ENCODE peak calls at places on chromosomes 4 and X, in five cellular contexts. One of them, this sample, is unnamed.

GRCh38 chr4:22962186-22962786 is 269.5 kb downstream of the GBA3 start:
- DNase-seq in K562: peak
- DNase-seq in GM12878: no peak
- DNase-seq in A549: no peak
- DNase-seq in HepG2: no peak
- DNase-seq in this sample: peak

GRCh38 chr4:15738877-15739276 is 36.0 kb downstream of the BST1 start:
- DNase-seq in K562: no peak
- DNase-seq in GM12878: no peak
- DNase-seq in A549: no peak
- DNase-seq in HepG2: no peak
- DNase-seq in this sample: no peak

GRCh38 chrX:3712870-3713224 is 602 bp downstream of the PRKX start:
- DNase-seq in K562: peak
- DNase-seq in GM12878: no peak
- DNase-seq in A549: no peak
- DNase-seq in HepG2: no peak
- DNase-seq in this sample: no peak

GRCh38 chr4:3344596-3344995 is 51.8 kb downstream of the RGS12 start:
- DNase-seq in K562: no peak
- DNase-seq in GM12878: no peak
- DNase-seq in A549: no peak
- DNase-seq in HepG2: no peak
- DNase-seq in this sample: no peak

GRCh38 chr4:169626328-169627282 is 6.2 kb downstream of the CLCN3 start:
- DNase-seq in K562: peak
- DNase-seq in GM12878: no peak
- DNase-seq in A549: no peak
- DNase-seq in HepG2: no peak
- DNase-seq in this sample: no peak

GRCh38 chr4:129565214-129565613 is 469.3 kb downstream of the C4orf33 start:
- DNase-seq in K562: no peak
- DNase-seq in GM12878: no peak
- DNase-seq in A549: no peak
- DNase-seq in HepG2: no peak
- DNase-seq in this sample: no peak

GRCh38 chrX:97290199-97290598 is 406.5 kb downstream of the RPA4 start:
- DNase-seq in K562: no peak
- DNase-seq in GM12878: no peak
- DNase-seq in A549: no peak
- DNase-seq in HepG2: peak
- DNase-seq in this sample: peak

GRCh38 chr4:189177130-189177529 is 763.5 kb upstream of the FRG1 start:
- DNase-seq in K562: no peak
- DNase-seq in GM12878: no peak
- DNase-seq in A549: no peak
- DNase-seq in HepG2: no peak
- DNase-seq in this sample: no peak

GRCh38 chrX:130075768-130076167 is 34.5 kb downstream of the ELF4 start:
- DNase-seq in K562: peak
- DNase-seq in GM12878: no peak
- DNase-seq in A549: no peak
- DNase-seq in HepG2: no peak
- DNase-seq in this sample: no peak

GRCh38 chrX:44945736-44946135 is 72.7 kb downstream of the KDM6A start:
- DNase-seq in K562: peak
- DNase-seq in GM12878: no peak
- DNase-seq in A549: no peak
- DNase-seq in HepG2: peak
- DNase-seq in this sample: peak

GRCh38 chrX:68895339-68896250 is 66.8 kb downstream of the EFNB1 start:
- DNase-seq in K562: peak
- DNase-seq in GM12878: no peak
- DNase-seq in A549: no peak
- DNase-seq in HepG2: peak
- DNase-seq in this sample: no peak

GRCh38 chrX:154695913-154696312 is 42.5 kb upstream of the CTAG2 start:
- DNase-seq in K562: no peak
- DNase-seq in GM12878: no peak
- DNase-seq in A549: no peak
- DNase-seq in HepG2: no peak
- DNase-seq in this sample: no peak

GRCh38 chr4:10093801-10094552 is 22.6 kb downstream of the WDR1 start:
- DNase-seq in K562: no peak
- DNase-seq in GM12878: no peak
- DNase-seq in A549: no peak
- DNase-seq in HepG2: no peak
- DNase-seq in this sample: no peak

GRCh38 chr4:173494013-173494970 is 35.7 kb downstream of the HAND2 start:
- DNase-seq in K562: peak
- DNase-seq in GM12878: peak
- DNase-seq in A549: peak
- DNase-seq in HepG2: peak
- DNase-seq in this sample: peak

GRCh38 chr4:75630174-75630931 is at the start of gene CDKL2:
- DNase-seq in K562: peak
- DNase-seq in GM12878: peak
- DNase-seq in A549: peak
- DNase-seq in HepG2: no peak
- DNase-seq in this sample: peak

GRCh38 chr4:172105918-172106317 is 292.7 kb downstream of the GALNTL6 start:
- DNase-seq in K562: peak
- DNase-seq in GM12878: no peak
- DNase-seq in A549: no peak
- DNase-seq in HepG2: no peak
- DNase-seq in this sample: no peak

GRCh38 chrX:39755152-39756032 is 342.4 kb downstream of the BCOR start:
- DNase-seq in K562: peak
- DNase-seq in GM12878: no peak
- DNase-seq in A549: peak
- DNase-seq in HepG2: peak
- DNase-seq in this sample: no peak

GRCh38 chr4:1720163-1720983 is 750 bp downstream of the TMEM129 start:
- DNase-seq in K562: peak
- DNase-seq in GM12878: no peak
- DNase-seq in A549: no peak
- DNase-seq in HepG2: no peak
- DNase-seq in this sample: peak

GRCh38 chr4:161419822-161420221 is 744.0 kb downstream of the FSTL5 start:
- DNase-seq in K562: no peak
- DNase-seq in GM12878: no peak
- DNase-seq in A549: no peak
- DNase-seq in HepG2: peak
- DNase-seq in this sample: peak

GRCh38 chr4:129862461-129862860 is 766.5 kb downstream of the C4orf33 start:
- DNase-seq in K562: no peak
- DNase-seq in GM12878: no peak
- DNase-seq in A549: no peak
- DNase-seq in HepG2: no peak
- DNase-seq in this sample: peak

GRCh38 chr4:133997440-133997839 is 204.1 kb downstream of the PABPC4L start:
- DNase-seq in K562: no peak
- DNase-seq in GM12878: no peak
- DNase-seq in A549: no peak
- DNase-seq in HepG2: no peak
- DNase-seq in this sample: no peak

GRCh38 chrX:32448320-32448719 is 763.0 kb downstream of the DMD start:
- DNase-seq in K562: no peak
- DNase-seq in GM12878: peak
- DNase-seq in A549: no peak
- DNase-seq in HepG2: peak
- DNase-seq in this sample: peak

GRCh38 chr4:142845293-142846070 is 619 bp downstream of the INPP4B start:
- DNase-seq in K562: no peak
- DNase-seq in GM12878: no peak
- DNase-seq in A549: no peak
- DNase-seq in HepG2: no peak
- DNase-seq in this sample: peak

GRCh38 chr4:4541040-4541631 is 712 bp downstream of the STX18 start:
- DNase-seq in K562: peak
- DNase-seq in GM12878: peak
- DNase-seq in A549: peak
- DNase-seq in HepG2: peak
- DNase-seq in this sample: no peak

GRCh38 chr4:3836041-3836801 is 70.0 kb downstream of the ADRA2C start:
- DNase-seq in K562: no peak
- DNase-seq in GM12878: no peak
- DNase-seq in A549: no peak
- DNase-seq in HepG2: no peak
- DNase-seq in this sample: peak

GRCh38 chrX:48496660-48497059 is 12.1 kb upstream of the PORCN start:
- DNase-seq in K562: peak
- DNase-seq in GM12878: no peak
- DNase-seq in A549: no peak
- DNase-seq in HepG2: no peak
- DNase-seq in this sample: no peak

GRCh38 chr4:109215511-109215910 is 86.9 kb downstream of the COL25A1 start:
- DNase-seq in K562: no peak
- DNase-seq in GM12878: no peak
- DNase-seq in A549: no peak
- DNase-seq in HepG2: no peak
- DNase-seq in this sample: no peak
- TF ChIP-seq JUNB in K562: no peak
- TF ChIP-seq JUNB in GM12878: no peak
- TF ChIP-seq JUNB in A549: no peak
- TF ChIP-seq JUNB in HepG2: no peak
- TF ChIP-seq JUNB in this sample: no peak

DNA sequence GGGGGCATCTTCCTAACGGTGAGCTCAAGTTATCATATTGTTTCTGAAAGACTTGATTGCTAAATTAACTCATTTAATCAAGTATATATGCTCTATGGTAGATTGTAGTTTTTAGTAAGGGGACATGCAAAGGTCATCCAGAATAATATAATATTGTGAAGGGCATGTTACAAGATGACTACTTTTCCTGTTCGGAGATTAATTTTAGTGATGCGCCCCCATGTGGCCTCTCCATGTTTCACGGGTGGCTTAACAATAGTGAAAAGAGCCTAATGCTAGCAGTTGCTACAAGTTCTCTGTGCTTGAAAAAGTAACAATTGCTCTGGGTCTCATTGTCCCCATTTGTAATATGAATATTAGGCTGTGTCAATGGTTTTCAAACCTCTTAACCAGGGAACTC is 12.2 kb downstream of the SMPX start:
- DNase-seq in K562: peak
- DNase-seq in GM12878: no peak
- DNase-seq in A549: peak
- DNase-seq in HepG2: no peak
- DNase-seq in this sample: peak
- H3K4me3 ChIP-seq in K562: no peak
- H3K4me3 ChIP-seq in GM12878: no peak
- H3K4me3 ChIP-seq in A549: no peak
- H3K4me3 ChIP-seq in HepG2: no peak
- H3K4me3 ChIP-seq in this sample: no peak

GRCh38 chr4:175540732-175541131 is 271.3 kb downstream of the GPM6A start:
- DNase-seq in K562: no peak
- DNase-seq in GM12878: no peak
- DNase-seq in A549: no peak
- DNase-seq in HepG2: no peak
- DNase-seq in this sample: no peak
- TF ChIP-seq JUNB in K562: no peak
- TF ChIP-seq JUNB in GM12878: no peak
- TF ChIP-seq JUNB in A549: no peak
- TF ChIP-seq JUNB in HepG2: no peak
- TF ChIP-seq JUNB in this sample: no peak

GRCh38 chr4:25843340-25844097 is 19.3 kb downstream of the SEL1L3 start:
- DNase-seq in K562: no peak
- DNase-seq in GM12878: no peak
- DNase-seq in A549: no peak
- DNase-seq in HepG2: no peak
- DNase-seq in this sample: no peak
- H3K4me3 ChIP-seq in K562: no peak
- H3K4me3 ChIP-seq in GM12878: no peak
- H3K4me3 ChIP-seq in A549: no peak
- H3K4me3 ChIP-seq in HepG2: no peak
- H3K4me3 ChIP-seq in this sample: no peak

GRCh38 chr4:8324640-8325239 is 55.2 kb downstream of the HTRA3 start:
- DNase-seq in K562: no peak
- DNase-seq in GM12878: no peak
- DNase-seq in A549: no peak
- DNase-seq in HepG2: no peak
- DNase-seq in this sample: no peak
- TF ChIP-seq JUNB in K562: no peak
- TF ChIP-seq JUNB in GM12878: no peak
- TF ChIP-seq JUNB in A549: no peak
- TF ChIP-seq JUNB in HepG2: no peak
- TF ChIP-seq JUNB in this sample: no peak

DNA sequence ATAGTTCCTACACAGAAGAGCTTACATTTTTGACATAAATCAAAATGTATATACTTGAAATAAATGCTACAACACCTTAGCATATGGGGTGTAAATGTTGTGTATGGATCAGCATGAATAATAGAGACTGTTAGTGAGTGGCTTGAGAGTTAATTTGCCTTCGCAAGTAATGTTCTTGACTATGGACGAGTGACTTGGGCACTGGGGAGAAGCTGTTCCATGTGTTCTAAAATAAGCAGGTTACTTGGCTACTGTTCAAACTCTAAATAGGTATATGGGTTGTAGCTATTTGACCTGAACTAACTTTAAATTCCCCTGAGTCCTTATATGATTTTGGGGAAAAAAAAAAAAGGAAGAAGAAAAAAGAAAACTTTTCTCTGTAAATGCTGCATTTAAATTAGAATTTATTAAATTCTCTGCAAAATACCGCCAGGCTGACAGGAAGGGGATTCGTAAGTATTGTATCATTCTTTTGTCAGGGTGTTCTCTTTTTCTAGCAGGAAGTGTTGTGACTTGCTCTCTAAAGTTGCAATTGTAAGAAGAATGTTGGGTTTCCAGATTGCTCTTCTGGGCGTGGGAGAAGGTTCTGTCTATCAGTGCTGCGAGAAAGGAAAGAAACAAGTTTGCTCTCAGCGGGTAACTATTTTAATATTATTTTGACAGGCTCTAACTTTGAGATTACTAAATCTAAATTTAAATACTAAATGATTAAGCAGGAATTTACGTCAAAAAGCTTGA is 32.2 kb downstream of the PLS3 start:
- DNase-seq in K562: no peak
- DNase-seq in GM12878: no peak
- DNase-seq in A549: no peak
- DNase-seq in HepG2: no peak
- DNase-seq in this sample: peak
- H3K4me3 ChIP-seq in K562: no peak
- H3K4me3 ChIP-seq in GM12878: no peak
- H3K4me3 ChIP-seq in A549: no peak
- H3K4me3 ChIP-seq in HepG2: no peak
- H3K4me3 ChIP-seq in this sample: no peak